ENCODE peak calls at places on chromosome 13, in six cellular contexts. One of them, this sample, is unnamed.

GRCh38 chr13:59305896-59306295 is 857.8 kb downstream of the DIAPH3 start:
- DNase-seq in HCT116: no peak
- DNase-seq in H1: no peak
- DNase-seq in K562: no peak
- DNase-seq in SK-N-SH: no peak
- DNase-seq in HepG2: no peak
- DNase-seq in this sample: no peak

GRCh38 chr13:39052944-39053343 is 14.7 kb downstream of the NHLRC3 start:
- DNase-seq in K562: no peak
- DNase-seq in SK-N-SH: no peak
- DNase-seq in H1: no peak
- DNase-seq in HepG2: no peak
- DNase-seq in HCT116: no peak
- DNase-seq in this sample: no peak

GRCh38 chr13:50646070-50646469 is 197.4 kb downstream of the DLEU7 start:
- DNase-seq in K562: no peak
- DNase-seq in HCT116: no peak
- DNase-seq in HepG2: no peak
- DNase-seq in SK-N-SH: no peak
- DNase-seq in H1: no peak
- DNase-seq in this sample: no peak

GRCh38 chr13:100473493-100474044 is 115.0 kb downstream of the GGACT start:
- DNase-seq in HCT116: no peak
- DNase-seq in K562: no peak
- DNase-seq in SK-N-SH: peak
- DNase-seq in H1: no peak
- DNase-seq in HepG2: no peak
- DNase-seq in this sample: no peak

GRCh38 chr13:98033277-98034247 is 80.1 kb downstream of the IPO5 start:
- DNase-seq in HCT116: peak
- DNase-seq in SK-N-SH: peak
- DNase-seq in K562: no peak
- DNase-seq in H1: no peak
- DNase-seq in HepG2: peak
- DNase-seq in this sample: peak

GRCh38 chr13:95553614-95554385 is 1.3 kb downstream of the CLDN10 start:
- DNase-seq in HepG2: no peak
- DNase-seq in SK-N-SH: no peak
- DNase-seq in HCT116: no peak
- DNase-seq in H1: no peak
- DNase-seq in K562: no peak
- DNase-seq in this sample: no peak

GRCh38 chr13:28699246-28699645 is 19.5 kb downstream of the SLC46A3 start:
- DNase-seq in H1: no peak
- DNase-seq in SK-N-SH: no peak
- DNase-seq in HepG2: no peak
- DNase-seq in K562: no peak
- DNase-seq in HCT116: no peak
- DNase-seq in this sample: no peak

GRCh38 chr13:36872621-36873020 is 47.4 kb downstream of the SMAD9 start:
- DNase-seq in H1: no peak
- DNase-seq in HepG2: no peak
- DNase-seq in K562: no peak
- DNase-seq in SK-N-SH: no peak
- DNase-seq in HCT116: no peak
- DNase-seq in this sample: no peak

GRCh38 chr13:66911411-66911939 is 318.7 kb downstream of the PCDH9 start:
- DNase-seq in H1: no peak
- DNase-seq in SK-N-SH: no peak
- DNase-seq in HepG2: no peak
- DNase-seq in K562: no peak
- DNase-seq in HCT116: no peak
- DNase-seq in this sample: no peak

GRCh38 chr13:78168981-78169380 is 250.3 kb upstream of the EDNRB start:
- DNase-seq in K562: no peak
- DNase-seq in HCT116: no peak
- DNase-seq in HepG2: no peak
- DNase-seq in SK-N-SH: no peak
- DNase-seq in H1: no peak
- DNase-seq in this sample: peak

GRCh38 chr13:24083141-24083540 is 77.4 kb upstream of the SPATA13 start:
- DNase-seq in HCT116: no peak
- DNase-seq in SK-N-SH: no peak
- DNase-seq in K562: no peak
- DNase-seq in H1: no peak
- DNase-seq in HepG2: no peak
- DNase-seq in this sample: no peak

GRCh38 chr13:110610955-110611595 is 4.3 kb upstream of the NAXD start:
- DNase-seq in SK-N-SH: no peak
- DNase-seq in H1: no peak
- DNase-seq in HepG2: no peak
- DNase-seq in K562: no peak
- DNase-seq in HCT116: no peak
- DNase-seq in this sample: no peak

GRCh38 chr13:30142502-30143211 is 164.7 kb downstream of the KATNAL1 start:
- DNase-seq in K562: no peak
- DNase-seq in SK-N-SH: peak
- DNase-seq in HCT116: peak
- DNase-seq in HepG2: peak
- DNase-seq in H1: no peak
- DNase-seq in this sample: peak

GRCh38 chr13:99172951-99173350 is 27.7 kb upstream of the UBAC2 start:
- DNase-seq in K562: no peak
- DNase-seq in SK-N-SH: no peak
- DNase-seq in HCT116: no peak
- DNase-seq in HepG2: no peak
- DNase-seq in H1: no peak
- DNase-seq in this sample: no peak

GRCh38 chr13:106617561-106617960 is 49.6 kb upstream of the ARGLU1 start:
- DNase-seq in SK-N-SH: no peak
- DNase-seq in H1: peak
- DNase-seq in HCT116: no peak
- DNase-seq in K562: no peak
- DNase-seq in HepG2: no peak
- DNase-seq in this sample: no peak

DNA sequence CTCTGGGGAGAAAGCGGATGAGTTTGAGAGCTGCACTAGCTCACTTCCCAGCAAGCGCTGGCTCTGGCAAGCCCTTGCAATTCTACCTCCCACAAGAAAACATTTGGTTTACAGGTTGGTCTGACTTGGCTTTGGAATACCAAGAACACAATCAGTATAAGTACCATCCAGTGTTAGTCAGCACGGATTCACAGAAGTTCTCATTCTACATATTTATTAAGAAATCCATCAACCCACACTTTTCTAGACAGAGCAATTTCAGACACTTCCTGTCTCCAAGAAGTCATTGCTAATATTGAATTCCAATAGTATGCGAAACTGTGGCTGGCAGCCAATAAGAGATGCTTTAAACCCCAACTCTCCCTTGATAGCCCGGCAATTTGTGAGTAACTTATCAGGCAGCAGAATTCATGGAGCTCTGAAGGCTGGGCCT is 59.5 kb upstream of the WASF3 start:
- DNase-seq in K562: no peak
- DNase-seq in HCT116: no peak
- DNase-seq in H1: no peak
- DNase-seq in SK-N-SH: no peak
- DNase-seq in HepG2: no peak
- DNase-seq in this sample: no peak
- TF ChIP-seq JUND in K562: no peak
- TF ChIP-seq JUND in HCT116: no peak
- TF ChIP-seq JUND in H1: no peak
- TF ChIP-seq JUND in SK-N-SH: peak
- TF ChIP-seq JUND in HepG2: no peak
- TF ChIP-seq JUND in this sample: no peak

DNA sequence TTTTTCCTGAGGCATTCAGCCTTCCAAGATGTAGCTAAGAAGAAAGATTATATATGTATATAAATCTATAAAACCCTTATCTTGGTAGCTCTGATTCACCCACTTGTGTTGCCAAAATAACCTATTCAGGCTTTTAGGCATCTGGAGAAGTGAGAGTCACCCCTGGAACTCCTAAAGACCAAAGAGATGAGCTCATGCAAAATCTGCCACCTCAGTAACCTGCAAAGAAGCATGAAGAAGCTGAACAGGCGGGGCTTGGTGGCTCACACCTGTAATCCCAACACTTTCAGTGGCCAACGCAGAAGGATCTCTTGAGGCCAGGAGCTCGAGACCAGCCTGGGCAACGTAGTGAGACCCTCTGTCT is 393.7 kb downstream of the FOXO1 start:
- DNase-seq in SK-N-SH: no peak
- DNase-seq in H1: no peak
- DNase-seq in HCT116: no peak
- DNase-seq in HepG2: no peak
- DNase-seq in K562: no peak
- DNase-seq in this sample: no peak
- TF ChIP-seq JUND in SK-N-SH: no peak
- TF ChIP-seq JUND in H1: no peak
- TF ChIP-seq JUND in HCT116: no peak
- TF ChIP-seq JUND in HepG2: no peak
- TF ChIP-seq JUND in K562: no peak
- TF ChIP-seq JUND in this sample: no peak

GRCh38 chr13:20498129-20498528 is 27.5 kb downstream of the CRYL1 start:
- DNase-seq in H1: no peak
- DNase-seq in K562: no peak
- DNase-seq in HCT116: no peak
- DNase-seq in HepG2: no peak
- DNase-seq in SK-N-SH: no peak
- DNase-seq in this sample: no peak

GRCh38 chr13:20497376-20497775 is 28.3 kb downstream of the CRYL1 start:
- DNase-seq in SK-N-SH: no peak
- DNase-seq in K562: no peak
- DNase-seq in HCT116: no peak
- DNase-seq in HepG2: no peak
- DNase-seq in H1: no peak
- DNase-seq in this sample: no peak

GRCh38 chr13:20494656-20495055 is 31.0 kb downstream of the CRYL1 start:
- DNase-seq in HCT116: no peak
- DNase-seq in HepG2: no peak
- DNase-seq in H1: no peak
- DNase-seq in K562: no peak
- DNase-seq in SK-N-SH: no peak
- DNase-seq in this sample: peak

GRCh38 chr13:20492641-20493040 is 33.0 kb downstream of the CRYL1 start:
- DNase-seq in K562: peak
- DNase-seq in HCT116: peak
- DNase-seq in HepG2: peak
- DNase-seq in H1: no peak
- DNase-seq in SK-N-SH: no peak
- DNase-seq in this sample: peak

DNA sequence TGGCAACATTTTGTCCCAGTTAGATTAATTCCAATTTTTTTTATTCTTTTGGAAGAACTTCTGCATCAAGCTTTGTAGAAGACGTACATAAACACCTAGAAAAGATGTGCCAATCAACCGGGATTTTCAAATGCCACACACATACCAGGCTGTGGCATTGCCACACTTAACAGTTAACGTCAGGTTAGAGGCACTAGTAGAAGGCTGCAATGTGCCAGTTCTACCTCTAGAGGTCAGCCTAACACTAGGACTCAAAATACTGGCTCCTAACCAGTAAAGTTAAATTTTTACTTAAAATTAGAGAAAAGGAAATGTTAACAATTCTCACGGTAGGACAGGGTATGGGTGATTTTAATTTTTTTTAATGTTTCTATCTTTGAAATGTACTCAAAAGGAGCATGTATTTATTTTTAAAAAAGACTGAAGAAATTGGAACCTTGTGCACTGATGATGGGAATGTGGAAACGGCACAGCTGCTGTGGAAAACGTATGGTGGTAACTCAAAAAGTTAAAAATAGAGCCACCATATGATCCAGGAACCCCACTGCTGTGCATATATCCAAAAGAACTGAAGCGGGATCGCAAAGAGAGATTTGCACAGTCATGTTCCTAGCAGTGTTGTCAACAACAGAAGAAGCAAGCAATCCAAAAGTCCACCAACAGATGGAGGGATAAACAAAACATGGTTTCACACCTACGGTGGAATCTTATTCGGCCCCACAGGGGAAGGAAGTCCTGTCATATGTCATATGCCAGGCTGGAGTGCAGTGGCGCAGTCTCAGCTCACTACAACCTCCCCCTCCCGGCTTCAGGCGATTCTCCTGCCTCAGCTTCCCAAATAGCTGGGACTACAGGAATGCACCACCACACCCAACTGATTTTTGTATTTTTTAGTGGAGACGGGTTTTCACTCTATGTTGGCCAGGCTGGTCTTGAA is 30.3 kb downstream of the CRYL1 start:
- DNase-seq in K562: peak
- DNase-seq in H1: no peak
- DNase-seq in SK-N-SH: peak
- DNase-seq in HepG2: peak
- DNase-seq in HCT116: peak
- DNase-seq in this sample: peak
- TF ChIP-seq JUND in K562: no peak
- TF ChIP-seq JUND in H1: no peak
- TF ChIP-seq JUND in SK-N-SH: no peak
- TF ChIP-seq JUND in HepG2: no peak
- TF ChIP-seq JUND in HCT116: no peak
- TF ChIP-seq JUND in this sample: no peak

DNA sequence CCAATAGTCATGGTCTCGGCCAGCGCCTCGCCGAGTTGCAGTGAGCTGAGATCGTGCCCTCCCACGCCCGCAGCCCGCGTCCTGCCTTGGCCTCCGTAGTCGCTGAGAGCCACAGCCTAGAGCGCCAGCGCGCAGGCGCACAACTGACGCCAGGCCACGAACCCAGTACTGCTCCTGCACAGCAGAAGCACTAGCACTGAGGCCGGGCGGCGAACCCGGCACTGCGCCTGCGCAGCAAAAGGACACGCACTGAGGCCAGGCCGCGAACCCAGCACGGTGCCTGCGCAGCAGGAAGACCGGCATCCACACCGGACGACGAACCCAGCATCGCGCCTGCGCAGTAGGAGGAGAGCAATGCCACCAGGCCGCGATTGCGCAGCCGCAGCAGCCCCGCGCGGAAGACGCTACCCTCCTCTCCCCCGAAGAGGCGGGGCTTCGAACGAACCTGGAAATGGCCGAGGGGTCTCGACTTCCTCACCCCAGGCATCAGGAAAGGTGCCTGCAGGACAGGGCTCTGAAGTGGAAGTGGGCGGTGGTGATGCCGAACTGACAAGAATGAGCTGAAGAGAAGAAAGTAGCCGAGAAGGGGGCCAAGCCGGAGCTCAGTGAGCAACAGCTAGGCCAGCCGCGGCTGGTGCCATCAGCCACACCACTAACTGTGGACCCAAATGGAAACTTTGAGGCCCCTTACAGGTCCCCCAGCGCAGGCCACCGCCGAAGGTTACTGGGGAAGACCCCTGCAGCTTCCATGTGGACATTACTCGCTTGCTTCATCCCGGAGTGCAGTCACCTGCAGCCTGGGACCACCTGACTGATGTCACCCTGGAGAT is 7.5 kb downstream of the F10 start:
- DNase-seq in HCT116: no peak
- DNase-seq in HepG2: no peak
- DNase-seq in H1: no peak
- DNase-seq in K562: no peak
- DNase-seq in SK-N-SH: no peak
- DNase-seq in this sample: no peak
- TF ChIP-seq JUND in HCT116: no peak
- TF ChIP-seq JUND in HepG2: no peak
- TF ChIP-seq JUND in H1: no peak
- TF ChIP-seq JUND in K562: no peak
- TF ChIP-seq JUND in SK-N-SH: no peak
- TF ChIP-seq JUND in this sample: no peak

This sample was measured in T47D.